ENCODE peak calls at places on chromosomes 6 and 20, in ten cellular contexts. L, D, W, I, N, Z, O, F, C and A are unnamed samples.

GRCh38 chr6:125843593-125843992 is 52.8 kb downstream of the NCOA7 start:
- DNase-seq in L (no peak), D (no peak), W (no peak), I (no peak), N (no peak), Z (no peak), O (no peak), F (no peak), C (no peak), A (no peak)

GRCh38 chr6:158694913-158695312 is 45.1 kb downstream of the SYTL3 start:
- DNase-seq in L (no peak), D (no peak), W (no peak), I (no peak), N (no peak), Z (no peak), O (no peak), F (no peak), C (no peak), A (no peak)

GRCh38 chr20:4384961-4385360 is 336.7 kb upstream of the PRND start:
- DNase-seq in L (no peak), D (no peak), W (no peak), I (no peak), N (no peak), Z (no peak), O (no peak), F (no peak), C (no peak), A (no peak)

GRCh38 chr6:56475736-56476457 is 166.8 kb downstream of the DST start:
- DNase-seq in L (no peak), D (no peak), W (no peak), I (no peak), N (no peak), Z (no peak), O (no peak), F (no peak), C (no peak), A (no peak)

GRCh38 chr6:145733770-145734169 is 1.6 kb downstream of the EPM2A start:
- DNase-seq in L (no peak), D (no peak), W (no peak), I (peak), N (no peak), Z (no peak), O (no peak), F (peak), C (no peak), A (no peak)

GRCh38 chr6:82331031-82331773 is 32.4 kb upstream of the TPBG start:
- DNase-seq in L (no peak), D (peak), W (peak), I (peak), N (no peak), Z (no peak), O (no peak), F (no peak), C (no peak), A (peak)

GRCh38 chr6:89984926-89985743 is 90.9 kb downstream of the GJA10 start:
- DNase-seq in L (no peak), D (no peak), W (no peak), I (peak), N (no peak), Z (no peak), O (peak), F (no peak), C (no peak), A (peak)

GRCh38 chr6:93417421-93417996 is 1.9 kb downstream of the EPHA7 start:
- DNase-seq in L (no peak), D (no peak), W (peak), I (peak), N (no peak), Z (no peak), O (peak), F (no peak), C (no peak), A (no peak)

GRCh38 chr6:40587240-40588069 is at the start of gene LRFN2:
- DNase-seq in L (peak), D (peak), W (peak), I (peak), N (peak), Z (peak), O (peak), F (peak), C (peak), A (peak)

GRCh38 chr6:91081452-91082067 is 494.7 kb upstream of the MAP3K7 start:
- DNase-seq in L (no peak), D (peak), W (peak), I (peak), N (peak), Z (no peak), O (no peak), F (no peak), C (no peak), A (peak)

GRCh38 chr20:58239216-58239615 is 10.8 kb upstream of the ANKRD60 start:
- DNase-seq in L (no peak), D (no peak), W (no peak), I (no peak), N (no peak), Z (no peak), O (no peak), F (no peak), C (no peak), A (no peak)

GRCh38 chr20:38825901-38826625 is 20.6 kb downstream of the PPP1R16B start:
- DNase-seq in L (no peak), D (no peak), W (peak), I (peak), N (no peak), Z (no peak), O (no peak), F (no peak), C (no peak), A (peak)

GRCh38 chr6:167795874-167796667 is 30.6 kb upstream of the AFDN start:
- DNase-seq in L (no peak), D (no peak), W (no peak), I (peak), N (no peak), Z (no peak), O (no peak), F (peak), C (no peak), A (no peak)

GRCh38 chr20:20204326-20204725 is 152.0 kb downstream of the CFAP61 start:
- DNase-seq in L (no peak), D (no peak), W (no peak), I (no peak), N (no peak), Z (no peak), O (no peak), F (no peak), C (no peak), A (no peak)

GRCh38 chr6:151475653-151476523 is 17.9 kb upstream of the CCDC170 start:
- DNase-seq in L (no peak), D (peak), W (no peak), I (peak), N (peak), Z (peak), O (no peak), F (peak), C (no peak), A (no peak)

GRCh38 chr6:133502451-133503259 is 261.5 kb downstream of the EYA4 start:
- DNase-seq in L (no peak), D (no peak), W (peak), I (peak), N (no peak), Z (no peak), O (no peak), F (no peak), C (no peak), A (peak)

GRCh38 chr20:32296874-32297420 is 19.5 kb downstream of the KIF3B start:
- DNase-seq in L (no peak), D (no peak), W (no peak), I (no peak), N (no peak), Z (no peak), O (no peak), F (no peak), C (no peak), A (no peak)

GRCh38 chr6:164086326-164086887 is 671.9 kb downstream of the QKI start:
- DNase-seq in L (no peak), D (no peak), W (no peak), I (no peak), N (no peak), Z (no peak), O (no peak), F (no peak), C (no peak), A (no peak)

GRCh38 chr6:43665376-43665775 is 20.5 kb downstream of the RSPH9 start:
- DNase-seq in L (no peak), D (peak), W (peak), I (peak), N (no peak), Z (no peak), O (no peak), F (no peak), C (no peak), A (no peak)

GRCh38 chr20:25285856-25286798 is 38.2 kb downstream of the PYGB start:
- DNase-seq in L (no peak), D (no peak), W (no peak), I (no peak), N (no peak), Z (no peak), O (no peak), F (no peak), C (no peak), A (no peak)